ENCODE peak calls at places on chromosomes 1 and 21, in eight cellular contexts. K, O, W, Z, S, Q, V and A are unnamed samples.

GRCh38 chr1:22884806-22885559 is 87.7 kb downstream of the LACTBL1 start:
- DNase-seq in O (no peak), V (no peak), W (no peak), S (no peak), Z (no peak), Q (no peak), K (no peak), A (no peak)

GRCh38 chr1:212479188-212479587 is 46.5 kb downstream of the NENF start:
- DNase-seq in V (no peak), Z (no peak), S (no peak), Q (no peak), W (no peak), K (no peak), O (no peak), A (no peak)

GRCh38 chr1:219792337-219793021 is 135.9 kb downstream of the SLC30A10 start:
- DNase-seq in S (peak), V (no peak), K (peak), Z (no peak), Q (no peak), O (peak), W (no peak), A (no peak)

GRCh38 chr1:18597159-18598042 is 33.2 kb upstream of the PAX7 start:
- DNase-seq in W (no peak), Q (peak), K (peak), O (no peak), V (no peak), Z (peak), S (peak), A (no peak)

GRCh38 chr1:85494074-85494956 is 29.4 kb upstream of the DDAH1 start:
- DNase-seq in O (no peak), K (no peak), V (no peak), Z (no peak), Q (no peak), S (no peak), W (no peak), A (no peak)

GRCh38 chr1:19312782-19313635 is 883 bp downstream of the SLC66A1 start:
- DNase-seq in Q (peak), Z (peak), V (no peak), S (no peak), O (no peak), W (no peak), K (no peak), A (no peak)

GRCh38 chr1:29590583-29591555 is 354.5 kb downstream of the PTPRU start:
- DNase-seq in S (no peak), Q (no peak), Z (no peak), O (no peak), K (peak), W (no peak), V (peak), A (no peak)

GRCh38 chr1:24051206-24051945 is 60.6 kb downstream of the MYOM3 start:
- DNase-seq in S (no peak), Q (no peak), Z (no peak), K (peak), O (no peak), V (no peak), W (no peak), A (no peak)

GRCh38 chr1:66381626-66382275 is 152.2 kb upstream of the SGIP1 start:
- DNase-seq in S (no peak), W (no peak), V (no peak), Z (no peak), O (no peak), Q (no peak), K (no peak), A (no peak)

GRCh38 chr1:160494620-160495019 is 28.4 kb downstream of the SLAMF6 start:
- DNase-seq in V (no peak), W (no peak), Z (no peak), Q (peak), S (no peak), K (no peak), O (no peak), A (no peak)

GRCh38 chr1:61277129-61277801 is 194.9 kb downstream of the NFIA start:
- DNase-seq in Q (no peak), O (no peak), K (no peak), W (no peak), V (no peak), S (no peak), Z (no peak), A (no peak)

GRCh38 chr1:6800728-6801127 is 15.5 kb downstream of the CAMTA1 start:
- DNase-seq in Z (no peak), Q (no peak), O (peak), K (no peak), S (no peak), W (no peak), V (no peak), A (no peak)

GRCh38 chr1:236311040-236311439 is 29.3 kb upstream of the ERO1B start:
- DNase-seq in K (no peak), V (no peak), Q (peak), Z (no peak), S (no peak), W (no peak), O (no peak), A (no peak)

GRCh38 chr1:28512058-28512611 is 6.3 kb downstream of the RCC1 start:
- DNase-seq in S (no peak), K (peak), O (no peak), Q (peak), Z (no peak), V (no peak), W (no peak), A (no peak)

GRCh38 chr1:66182551-66183178 is 351.3 kb upstream of the SGIP1 start:
- DNase-seq in Z (no peak), W (peak), V (no peak), S (peak), K (peak), O (peak), Q (no peak), A (peak)

GRCh38 chr1:53543130-53543770 is 84.1 kb downstream of the DMRTB1 start:
- DNase-seq in V (no peak), W (no peak), S (no peak), O (no peak), Q (no peak), K (no peak), Z (no peak), A (no peak)

GRCh38 chr1:235633220-235633540 is 16.4 kb downstream of the GNG4 start:
- DNase-seq in S (no peak), Z (no peak), W (no peak), V (no peak), O (no peak), Q (no peak), K (no peak), A (no peak)

GRCh38 chr1:54014009-54014629 is 3.9 kb downstream of the LDLRAD1 start:
- DNase-seq in S (no peak), Z (no peak), K (no peak), Q (no peak), O (no peak), V (no peak), W (no peak), A (no peak)

GRCh38 chr1:63148825-63149645 is 173.3 kb upstream of the FOXD3 start:
- DNase-seq in V (no peak), Z (peak), Q (peak), S (no peak), O (no peak), W (no peak), K (peak), A (no peak)

GRCh38 chr21:16115461-16115860 is 385.7 kb downstream of the USP25 start:
- DNase-seq in Z (no peak), K (no peak), Q (no peak), S (no peak), V (no peak), O (no peak), W (no peak), A (no peak)

GRCh38 chr21:37915516-37915915 is 741 bp downstream of the KCNJ6 start:
- DNase-seq in Q (no peak), W (no peak), K (no peak), V (no peak), Z (no peak), O (no peak), S (no peak), A (no peak)

GRCh38 chr1:149843302-149844041 is 55.9 kb upstream of the BOLA1 start:
- DNase-seq in Q (peak), S (no peak), O (no peak), K (no peak), V (no peak), Z (no peak), W (no peak), A (no peak)

GRCh38 chr1:158087320-158087927 is 93.3 kb upstream of the CD1D start:
- DNase-seq in O (no peak), Z (peak), K (peak), S (peak), Q (peak), W (peak), V (no peak), A (peak)

GRCh38 chr1:90840323-90840722 is 123.2 kb upstream of the BARHL2 start:
- DNase-seq in Q (no peak), V (no peak), W (no peak), Z (no peak), S (no peak), O (no peak), K (no peak), A (no peak)

GRCh38 chr1:54973205-54973921 is 7.1 kb upstream of the TMEM61 start:
- DNase-seq in O (no peak), Q (no peak), Z (no peak), V (no peak), W (no peak), K (peak), S (no peak), A (no peak)

GRCh38 chr1:115282825-115283224 is 55.2 kb downstream of the NGF start:
- DNase-seq in S (no peak), Z (no peak), Q (peak), O (no peak), K (peak), V (no peak), W (peak), A (no peak)

GRCh38 chr1:70896224-70896623 is 151.4 kb downstream of the PTGER3 start:
- DNase-seq in S (no peak), Z (no peak), W (no peak), O (no peak), V (no peak), Q (peak), K (peak), A (no peak)

GRCh38 chr1:89552481-89553194 is 28.0 kb downstream of the LRRC8B start:
- DNase-seq in O (no peak), K (peak), Q (peak), S (no peak), V (no peak), Z (no peak), W (no peak), A (no peak)

DNA sequence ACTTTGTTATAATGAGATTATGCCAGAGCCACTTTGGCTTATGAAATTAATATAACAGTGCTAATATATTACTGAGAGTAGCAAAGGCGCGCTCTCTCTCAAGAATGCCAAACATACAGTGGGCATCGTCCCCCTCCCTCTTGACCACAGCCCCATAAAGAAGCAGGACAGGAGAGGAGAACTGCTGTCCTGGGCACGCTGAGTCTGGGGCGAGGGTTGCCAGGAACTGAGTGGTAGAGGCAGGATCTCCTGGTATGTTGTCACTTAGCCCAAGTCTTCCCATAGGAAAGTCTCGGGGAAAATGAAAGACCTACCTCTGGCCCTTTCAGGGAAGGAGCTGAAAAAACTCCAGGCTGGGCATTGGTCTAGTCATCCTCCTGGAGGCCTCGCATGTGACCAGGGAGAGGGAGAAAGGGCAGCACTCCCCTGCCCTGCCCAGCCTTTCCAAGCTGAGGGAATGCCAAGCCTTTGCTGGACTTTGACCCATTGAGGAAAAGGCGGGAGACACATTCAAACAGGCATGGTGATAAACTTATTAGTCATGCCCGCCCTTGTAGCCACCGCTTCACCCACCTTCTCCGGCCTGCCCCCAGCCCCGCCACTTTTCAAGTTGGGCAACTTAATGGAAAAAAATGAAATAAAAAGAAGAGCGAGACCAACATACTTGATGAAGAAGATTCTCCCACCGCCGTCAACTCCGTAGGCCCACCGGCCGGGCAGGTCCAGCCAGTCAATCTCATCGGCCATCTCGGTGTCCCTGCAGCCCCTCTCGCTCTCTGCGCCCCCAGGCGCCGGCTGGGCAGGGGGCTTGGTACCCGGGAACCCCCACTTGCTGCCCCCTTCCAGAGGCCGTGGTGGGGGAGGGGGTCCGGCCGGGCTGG is 17.4 kb upstream of the PLEKHA6 start:
- DNase-seq in S (no peak), V (no peak), Z (no peak), K (no peak), W (no peak), Q (no peak), O (no peak), A (no peak)
- H3K4me3 ChIP-seq in S (peak), V (peak), Z (peak), K (no peak), W (peak), Q (no peak), O (peak), A (peak)

GRCh38 chr21:31623664-31624063 is 35.8 kb upstream of the SOD1 start:
- DNase-seq in W (no peak), K (no peak), S (no peak), O (no peak), V (no peak), Z (no peak), Q (peak), A (peak)
- TF ChIP-seq CTCF in W (no peak), K (no peak), S (peak), O (no peak), V (peak), Z (no peak), Q (peak), A (peak)

GRCh38 chr1:39919545-39919944 is 17.8 kb upstream of the MYCL start:
- DNase-seq in Z (no peak), S (peak), O (no peak), V (no peak), Q (peak), W (peak), K (peak), A (no peak)

GRCh38 chr1:39925727-39926342 is 24.1 kb upstream of the MYCL start:
- DNase-seq in O (no peak), S (no peak), K (peak), V (no peak), Q (no peak), W (no peak), Z (no peak), A (no peak)

GRCh38 chr1:39926343-39926769 is 24.6 kb upstream of the MYCL start:
- DNase-seq in Q (peak), Z (no peak), S (no peak), W (no peak), O (no peak), V (no peak), K (peak), A (no peak)

GRCh38 chr1:39917825-39918224 is 16.1 kb upstream of the MYCL start:
- DNase-seq in Z (no peak), W (no peak), S (no peak), Q (no peak), V (no peak), O (no peak), K (no peak), A (no peak)

DNA sequence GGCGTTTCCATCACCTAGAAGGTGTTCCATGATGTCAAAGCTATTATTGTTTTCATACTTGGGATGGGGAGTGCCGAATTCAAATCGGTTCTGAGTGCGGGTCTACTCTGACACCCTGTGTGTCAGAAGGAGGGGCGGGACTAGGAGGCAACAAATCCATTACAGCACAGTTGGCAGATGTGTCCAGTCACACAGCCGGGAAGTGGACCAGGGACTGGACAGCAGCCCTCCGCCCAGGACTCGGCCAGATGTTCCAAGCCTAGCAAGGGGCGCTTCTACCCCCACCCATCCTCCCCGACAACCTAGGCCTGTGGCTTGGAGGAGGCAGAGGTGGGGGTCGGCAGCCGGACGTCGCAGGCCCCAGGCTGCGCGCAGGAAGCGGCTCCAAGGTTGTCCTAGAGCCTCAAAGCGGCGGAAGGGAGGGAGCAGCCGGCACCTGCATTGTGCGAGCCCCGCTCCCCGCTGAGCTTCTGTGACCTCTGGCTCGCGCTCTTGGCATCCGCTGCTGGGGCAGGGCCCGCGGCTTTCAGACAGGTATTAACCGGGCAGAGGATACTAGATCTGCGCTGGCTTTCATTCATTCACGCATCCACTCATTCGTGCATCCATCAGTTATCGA is 20.5 kb upstream of the MYCL start:
- DNase-seq in K (no peak), Q (no peak), O (no peak), S (no peak), V (no peak), Z (no peak), W (no peak), A (no peak)
- H3K4me3 ChIP-seq in K (no peak), Q (no peak), O (no peak), S (no peak), V (no peak), Z (no peak), W (no peak), A (no peak)

DNA sequence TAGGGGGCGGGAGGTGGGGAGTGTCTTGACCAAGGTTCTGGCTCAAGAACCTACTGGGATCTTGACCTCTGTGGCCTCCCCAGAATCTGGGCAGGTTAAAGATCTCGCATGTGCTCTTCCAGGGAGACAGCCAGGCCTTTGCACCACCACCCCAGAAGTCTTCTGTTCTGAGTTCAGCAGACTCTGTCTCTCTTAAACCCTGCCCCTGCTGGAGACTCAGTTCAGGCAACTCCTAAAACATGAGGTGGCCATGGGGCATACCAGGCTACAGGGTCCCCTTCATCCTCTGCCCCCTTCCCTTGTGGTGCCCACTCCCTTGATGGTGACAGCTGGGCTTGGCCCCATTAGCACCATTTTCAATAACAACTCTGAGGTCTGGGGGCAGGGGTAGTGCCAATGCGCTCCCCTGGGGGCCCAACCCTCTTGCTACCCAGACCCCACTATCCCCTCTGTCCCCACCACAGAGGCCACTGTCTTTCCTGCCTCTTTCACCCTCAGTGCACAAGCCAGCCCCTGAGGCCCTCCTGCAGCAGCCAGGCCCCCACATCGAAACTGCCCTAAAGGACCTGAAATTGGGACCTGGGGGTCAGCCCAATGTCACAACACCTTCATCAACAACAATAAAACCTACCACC is 132.7 kb upstream of the RUNX3 start:
- DNase-seq in S (no peak), W (no peak), K (no peak), O (no peak), Z (no peak), Q (no peak), V (no peak), A (no peak)
- TF ChIP-seq CTCF in S (no peak), W (no peak), K (no peak), O (no peak), Z (no peak), Q (no peak), V (no peak), A (no peak)

GRCh38 chr1:14875781-14876564 is 277.5 kb downstream of the KAZN start:
- DNase-seq in W (no peak), Q (no peak), S (no peak), Z (no peak), K (no peak), O (no peak), V (no peak), A (no peak)
- H3K4me3 ChIP-seq in W (no peak), Q (no peak), S (no peak), Z (no peak), K (no peak), O (no peak), V (no peak), A (no peak)

DNA sequence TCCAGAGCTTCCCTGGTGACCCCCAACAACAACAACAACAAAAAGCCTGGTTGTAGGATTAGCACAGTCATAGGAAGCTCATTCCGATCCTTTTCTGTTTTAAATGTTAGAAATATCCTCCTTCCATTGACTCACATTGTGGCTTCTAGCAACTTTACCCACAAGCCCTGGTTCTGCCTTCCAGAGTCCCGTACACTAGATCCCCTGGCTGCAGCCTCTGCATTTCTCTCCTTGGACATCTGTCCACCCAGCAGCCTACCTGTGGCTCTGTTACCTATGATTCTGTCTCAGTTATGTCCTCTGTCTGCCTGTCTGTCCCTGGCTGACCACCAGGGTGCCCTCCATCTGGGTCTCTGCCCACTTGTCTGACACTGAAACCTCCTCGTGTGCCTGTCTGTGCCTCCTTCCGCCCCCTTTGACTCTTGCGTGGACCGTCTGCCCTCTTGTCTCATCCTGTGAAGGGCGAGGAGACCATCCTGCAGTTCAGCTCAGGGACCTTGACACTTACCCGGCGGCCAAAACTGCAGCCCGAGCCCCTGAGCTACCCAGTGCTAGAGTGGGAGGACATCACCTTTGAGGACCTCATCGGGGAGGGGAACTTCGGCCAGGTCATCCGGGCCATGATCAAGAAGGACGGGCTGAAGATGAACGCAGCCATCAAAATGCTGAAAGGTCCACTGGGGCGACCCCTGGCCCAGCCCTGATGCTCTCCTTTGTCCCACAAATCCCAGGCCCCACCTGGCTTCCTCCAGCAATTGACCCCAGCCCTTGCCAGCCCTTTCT is 16.1 kb downstream of the TIE1 start:
- DNase-seq in W (no peak), V (no peak), O (no peak), Z (peak), S (no peak), K (no peak), Q (no peak), A (no peak)
- TF ChIP-seq CTCF in W (no peak), V (no peak), O (peak), Z (no peak), S (peak), K (peak), Q (no peak), A (peak)

GRCh38 chr1:231418101-231418740 is 3.9 kb downstream of the EGLN1 start:
- DNase-seq in Z (no peak), O (no peak), S (no peak), Q (no peak), K (no peak), V (no peak), W (no peak), A (no peak)
- H3K4me3 ChIP-seq in Z (peak), O (peak), S (peak), Q (peak), K (peak), V (peak), W (peak), A (peak)